ENCODE peak calls at places on chromosomes 3 and 15, in seven cellular contexts. N is H4; Z is NCI-H748 treated with DMSO at 0.1 percent for 48 hours; U is stimulated activated CD8-positive, alpha-beta memory T cell treated with anti-CD3 and anti-CD28 coated beads, Interleukin-7, amount 100 ng/mL, for 1 hour; H is kidney tubule cell; L is NCI-H1436; O is T-helper 17 cell. B is an unnamed sample.

GRCh38 chr3:189132125-189132744 is 39.5 kb upstream of the TPRG1 start:
- DNase-seq in N (peak), H (peak), Z (no peak), U (peak), O (peak), L (no peak), B (no peak)

GRCh38 chr3:185900228-185900627 is 37.6 kb downstream of the TRA2B start:
- DNase-seq in Z (no peak), O (no peak), H (peak), U (no peak), L (no peak), N (peak), B (no peak)

GRCh38 chr15:62066663-62067447 is at the start of gene C2CD4A:
- DNase-seq in Z (peak), U (no peak), L (peak), N (no peak), H (peak), O (peak), B (peak)

GRCh38 chr15:94258246-94258645 is 26.9 kb downstream of the MCTP2 start:
- DNase-seq in O (no peak), L (no peak), Z (no peak), H (no peak), U (no peak), N (no peak), B (no peak)

GRCh38 chr15:48693474-48693873 is 48.0 kb upstream of the FBN1 start:
- DNase-seq in Z (no peak), O (no peak), H (peak), N (no peak), L (no peak), U (no peak), B (no peak)

GRCh38 chr15:58276924-58277323 is 138.7 kb downstream of the AQP9 start:
- DNase-seq in N (no peak), O (no peak), U (no peak), L (no peak), H (no peak), Z (no peak), B (no peak)

GRCh38 chr3:51522273-51522981 is 16.1 kb upstream of the RAD54L2 start:
- DNase-seq in O (no peak), N (no peak), U (no peak), H (no peak), L (no peak), Z (no peak), B (no peak)

GRCh38 chr3:37050242-37050641 is 56.9 kb downstream of the MLH1 start:
- DNase-seq in L (no peak), U (no peak), Z (no peak), O (no peak), H (no peak), N (no peak), B (peak)

GRCh38 chr15:53448215-53449001 is 311.1 kb downstream of the WDR72 start:
- DNase-seq in O (no peak), L (no peak), Z (peak), H (no peak), U (no peak), N (no peak), B (peak)

GRCh38 chr3:33803252-33803651 is 4.8 kb downstream of the PDCD6IP start:
- DNase-seq in H (no peak), L (no peak), Z (no peak), O (no peak), N (no peak), U (no peak), B (no peak)

GRCh38 chr15:39361497-39361896 is 219.4 kb upstream of the THBS1 start:
- DNase-seq in Z (no peak), H (peak), U (no peak), O (no peak), L (no peak), N (peak), B (no peak)

GRCh38 chr3:12541625-12542024 is 3.7 kb downstream of the MKRN2OS start:
- DNase-seq in L (no peak), O (no peak), N (no peak), Z (peak), H (no peak), U (no peak), B (no peak)

GRCh38 chr15:68316061-68316804 is 38.7 kb downstream of the FEM1B start:
- DNase-seq in U (no peak), L (no peak), Z (no peak), H (no peak), N (no peak), O (no peak), B (no peak)

GRCh38 chr3:160052385-160053047 is 63.9 kb downstream of the IL12A start:
- DNase-seq in N (no peak), L (no peak), O (no peak), H (peak), U (no peak), Z (no peak), B (no peak)

GRCh38 chr15:100338971-100339444 is 2.8 kb downstream of the ADAMTS17 start:
- DNase-seq in N (peak), Z (peak), O (peak), U (no peak), H (peak), L (peak), B (peak)

GRCh38 chr3:51779137-51779536 is at the start of gene IQCF6:
- DNase-seq in H (no peak), O (no peak), U (no peak), N (no peak), L (no peak), Z (no peak), B (no peak)

GRCh38 chr15:56232058-56232457 is 11.6 kb downstream of the RFX7 start:
- DNase-seq in O (no peak), L (no peak), Z (no peak), N (no peak), U (no peak), H (no peak), B (no peak)

GRCh38 chr3:176848431-176849214 is 348.7 kb downstream of the TBL1XR1 start:
- DNase-seq in U (no peak), N (no peak), L (no peak), H (peak), O (no peak), Z (no peak), B (no peak)

GRCh38 chr3:66237551-66237950 is 16.8 kb downstream of the SLC25A26 start:
- DNase-seq in H (no peak), L (no peak), U (no peak), Z (no peak), O (no peak), N (no peak), B (no peak)

GRCh38 chr15:85541744-85542143 is 161.3 kb downstream of the AKAP13 start:
- DNase-seq in L (no peak), N (no peak), O (no peak), Z (no peak), U (no peak), H (peak), B (no peak)

GRCh38 chr3:24845524-24846155 is 351.0 kb upstream of the THRB start:
- DNase-seq in Z (no peak), N (no peak), H (no peak), U (no peak), O (no peak), L (no peak), B (no peak)

GRCh38 chr15:64009798-64010241 is 36.5 kb downstream of the DAPK2 start:
- DNase-seq in N (peak), L (no peak), U (peak), O (peak), Z (no peak), H (peak), B (no peak)

GRCh38 chr3:41267975-41268640 is 68.8 kb downstream of the CTNNB1 start:
- DNase-seq in L (no peak), N (peak), Z (no peak), U (no peak), O (no peak), H (peak), B (no peak)

GRCh38 chr15:98344591-98344990 is 303.7 kb upstream of the IGF1R start:
- DNase-seq in H (no peak), N (no peak), O (no peak), Z (no peak), L (no peak), U (no peak), B (no peak)

GRCh38 chr3:25273582-25274171 is 154.4 kb upstream of the RARB start:
- DNase-seq in L (no peak), O (no peak), Z (no peak), N (no peak), H (no peak), U (no peak), B (no peak)

GRCh38 chr3:123078101-123078500 is 11.3 kb downstream of the PDIA5 start:
- DNase-seq in O (no peak), L (no peak), Z (no peak), H (no peak), N (no peak), U (no peak), B (no peak)

GRCh38 chr3:129650256-129650872 is 43.9 kb upstream of the PLXND1 start:
- DNase-seq in Z (no peak), L (peak), H (peak), O (peak), U (no peak), N (peak), B (no peak)

GRCh38 chr3:61561374-61562041 is at the start of gene PTPRG:
- DNase-seq in H (peak), L (peak), O (no peak), U (no peak), Z (peak), N (peak), B (peak)

GRCh38 chr15:101003706-101004105 is 84.5 kb downstream of the LRRK1 start:
- DNase-seq in N (no peak), O (no peak), L (no peak), Z (no peak), U (no peak), H (no peak), B (no peak)

GRCh38 chr3:79086514-79086913 is 681.3 kb downstream of the ROBO1 start:
- DNase-seq in N (peak), H (peak), Z (peak), U (no peak), L (peak), O (no peak), B (peak)

B was measured in NCI-H1105.